ENCODE peak calls at places on chromosomes 11 and 22, in four cellular contexts. One of them, this sample, is unnamed.
A peak's percentile ranks its signal among the peaks of the same experiment; 100 is the strongest.

GRCh38 chr11:73359930-73360742 is 16.1 kb upstream of the RELT start:
- DNase-seq in K562: peak; percentile 53
- DNase-seq in A549: peak; percentile 43
- DNase-seq in HepG2: peak; percentile 29
- DNase-seq in this sample: peak; percentile 49

GRCh38 chr11:71251159-71251721 is 1.1 kb downstream of the SHANK2 start:
- DNase-seq in K562: no peak
- DNase-seq in A549: no peak
- DNase-seq in HepG2: no peak
- DNase-seq in this sample: no peak

GRCh38 chr22:36384766-36385400 is 2.9 kb downstream of the MYH9 start:
- DNase-seq in K562: no peak
- DNase-seq in A549: no peak
- DNase-seq in HepG2: no peak
- DNase-seq in this sample: no peak

GRCh38 chr11:72343159-72343756 is 91.1 kb downstream of the CLPB start:
- DNase-seq in K562: no peak
- DNase-seq in A549: no peak
- DNase-seq in HepG2: no peak
- DNase-seq in this sample: no peak

GRCh38 chr11:103851166-103851651 is 185.2 kb upstream of the DDI1 start:
- DNase-seq in K562: no peak
- DNase-seq in A549: no peak
- DNase-seq in HepG2: no peak
- DNase-seq in this sample: peak; percentile 69

GRCh38 chr22:42074153-42074750 is at the start of gene PHETA2:
- DNase-seq in K562: no peak
- DNase-seq in A549: no peak
- DNase-seq in HepG2: no peak
- DNase-seq in this sample: peak; percentile 25

GRCh38 chr22:46346680-46347405 is 11.3 kb downstream of the TRMU start:
- DNase-seq in K562: no peak
- DNase-seq in A549: no peak
- DNase-seq in HepG2: no peak
- DNase-seq in this sample: no peak

GRCh38 chr11:3958301-3958700 is 102.8 kb downstream of the STIM1 start:
- DNase-seq in K562: no peak
- DNase-seq in A549: no peak
- DNase-seq in HepG2: no peak
- DNase-seq in this sample: no peak

GRCh38 chr22:37887610-37888378 is 18.3 kb upstream of the MICALL1 start:
- DNase-seq in K562: no peak
- DNase-seq in A549: peak; percentile 36
- DNase-seq in HepG2: no peak
- DNase-seq in this sample: peak; percentile 65

GRCh38 chr11:78809931-78810481 is 235.3 kb upstream of the NARS2 start:
- DNase-seq in K562: no peak
- DNase-seq in A549: no peak
- DNase-seq in HepG2: no peak
- DNase-seq in this sample: peak; percentile 91

GRCh38 chr11:29485641-29486040 is 531.2 kb downstream of the KCNA4 start:
- DNase-seq in K562: no peak
- DNase-seq in A549: no peak
- DNase-seq in HepG2: no peak
- DNase-seq in this sample: peak; percentile 1

GRCh38 chr11:67302571-67303131 is 679 bp upstream of the SSH3 start:
- DNase-seq in K562: no peak
- DNase-seq in A549: peak; percentile 62
- DNase-seq in HepG2: no peak
- DNase-seq in this sample: peak; percentile 10

GRCh38 chr11:12122083-12122482 is 11.7 kb downstream of the MICAL2 start:
- DNase-seq in K562: no peak
- DNase-seq in A549: peak; percentile 50
- DNase-seq in HepG2: peak; percentile 32
- DNase-seq in this sample: no peak

GRCh38 chr22:33873186-33873585 is 47.1 kb downstream of the LARGE1 start:
- DNase-seq in K562: no peak
- DNase-seq in A549: no peak
- DNase-seq in HepG2: no peak
- DNase-seq in this sample: no peak

GRCh38 chr22:47540011-47540410 is 777.6 kb downstream of the TBC1D22A start:
- DNase-seq in K562: no peak
- DNase-seq in A549: peak; percentile 10
- DNase-seq in HepG2: no peak
- DNase-seq in this sample: no peak

GRCh38 chr11:18132341-18132740 is at the start of gene MRGPRX3:
- DNase-seq in K562: no peak
- DNase-seq in A549: no peak
- DNase-seq in HepG2: no peak
- DNase-seq in this sample: no peak

GRCh38 chr11:33847251-33847650 is 44.6 kb downstream of the LMO2 start:
- DNase-seq in K562: no peak
- DNase-seq in A549: no peak
- DNase-seq in HepG2: no peak
- DNase-seq in this sample: no peak

GRCh38 chr11:57424802-57425564 is 1.9 kb downstream of the SLC43A3 start:
- DNase-seq in K562: peak; percentile 98
- DNase-seq in A549: no peak
- DNase-seq in HepG2: peak; percentile 20
- DNase-seq in this sample: peak; percentile 95

GRCh38 chr11:96621161-96621560 is 231.3 kb downstream of the JRKL start:
- DNase-seq in K562: no peak
- DNase-seq in A549: no peak
- DNase-seq in HepG2: no peak
- DNase-seq in this sample: no peak

GRCh38 chr11:38460901-38461300 is 1862.9 kb upstream of the RAG2 start:
- DNase-seq in K562: no peak
- DNase-seq in A549: no peak
- DNase-seq in HepG2: no peak
- DNase-seq in this sample: peak; percentile 41

DNA sequence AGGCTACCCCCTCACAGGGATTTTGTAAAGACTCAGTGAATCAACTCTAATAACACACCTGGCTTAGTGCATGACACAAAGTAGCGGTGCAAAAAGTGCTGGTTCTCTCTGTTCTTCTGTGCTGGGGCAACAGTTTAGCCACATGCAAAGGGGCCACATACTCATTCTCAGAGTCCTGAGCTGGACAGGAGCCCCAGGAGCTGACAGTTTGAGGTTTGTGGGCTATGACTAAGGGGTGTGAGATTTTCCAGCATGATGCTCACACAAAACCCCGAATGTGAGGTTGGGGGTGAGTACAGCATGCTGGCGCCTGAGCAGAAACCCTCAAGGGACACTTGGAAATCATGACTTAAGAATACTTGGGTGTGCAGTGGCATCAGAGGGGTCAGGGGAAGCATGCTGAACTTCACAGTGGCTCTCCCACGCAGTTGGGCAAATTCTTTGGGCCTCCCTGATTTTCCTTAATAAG is 31.1 kb downstream of the TMPRSS5 start:
- DNase-seq in K562: peak; percentile 45
- DNase-seq in A549: no peak
- DNase-seq in HepG2: no peak
- DNase-seq in this sample: peak; percentile 88
- TF ChIP-seq MAZ in K562: no peak
- TF ChIP-seq MAZ in A549: no peak
- TF ChIP-seq MAZ in HepG2: no peak
- TF ChIP-seq MAZ in this sample: no peak

DNA sequence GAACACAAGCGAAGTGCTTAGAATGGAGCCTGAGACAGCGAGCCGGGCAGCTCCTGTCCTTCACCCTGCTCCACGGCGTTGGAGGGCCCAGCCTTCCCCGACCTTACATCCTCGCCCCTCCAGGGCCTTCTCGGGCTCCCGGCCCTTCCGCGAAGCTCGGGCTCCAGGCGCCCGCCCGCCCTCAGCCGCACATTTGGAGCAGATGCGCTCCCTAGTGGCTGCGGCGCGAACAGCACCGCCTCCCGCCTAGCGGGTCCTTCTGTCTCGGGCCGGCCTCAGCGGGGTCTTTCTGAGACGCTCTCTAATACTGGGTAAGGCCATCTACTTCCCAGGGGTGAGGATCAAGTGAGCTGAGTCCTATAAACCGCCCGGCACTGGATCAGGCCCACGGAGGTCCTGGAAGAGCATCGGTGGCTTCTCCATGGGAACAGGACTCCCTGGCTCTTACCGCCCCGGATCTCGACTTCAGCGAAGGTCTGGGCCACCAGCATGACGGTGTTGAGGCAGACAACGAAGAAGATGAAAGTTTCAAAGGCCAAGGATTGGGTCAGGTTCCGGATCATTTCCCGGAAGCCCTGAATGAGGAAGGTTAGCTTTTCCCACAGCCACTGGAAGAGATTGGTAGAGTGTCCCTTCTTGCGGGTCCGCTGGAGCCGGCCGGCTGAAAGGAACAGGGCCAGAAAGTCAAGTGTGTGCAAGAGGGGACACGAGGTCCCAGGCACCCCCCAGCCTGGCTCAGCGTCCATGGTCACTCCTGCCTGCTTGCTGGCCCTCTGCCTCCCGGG is 3.7 kb downstream of the CATSPER1 start:
- DNase-seq in K562: peak; percentile 89
- DNase-seq in A549: peak; percentile 72
- DNase-seq in HepG2: peak; percentile 45
- DNase-seq in this sample: peak; percentile 29
- TF ChIP-seq MAZ in K562: peak; percentile 63
- TF ChIP-seq MAZ in A549: no peak
- TF ChIP-seq MAZ in HepG2: no peak
- TF ChIP-seq MAZ in this sample: peak; percentile 74

GRCh38 chr22:45072322-45072903 is 62.6 kb upstream of the PHF21B start:
- DNase-seq in K562: peak; percentile 40
- DNase-seq in A549: peak; percentile 52
- DNase-seq in HepG2: no peak
- DNase-seq in this sample: peak; percentile 81
- TF ChIP-seq MAZ in K562: no peak
- TF ChIP-seq MAZ in A549: no peak
- TF ChIP-seq MAZ in HepG2: no peak
- TF ChIP-seq MAZ in this sample: peak; percentile 12

GRCh38 chr11:113444469-113445122 is 30.6 kb downstream of the DRD2 start:
- DNase-seq in K562: no peak
- DNase-seq in A549: no peak
- DNase-seq in HepG2: no peak
- DNase-seq in this sample: no peak

GRCh38 chr11:113446938-113447337 is 28.3 kb downstream of the DRD2 start:
- DNase-seq in K562: no peak
- DNase-seq in A549: no peak
- DNase-seq in HepG2: no peak
- DNase-seq in this sample: no peak

GRCh38 chr11:113447621-113448310 is 27.4 kb downstream of the DRD2 start:
- DNase-seq in K562: peak; percentile 42
- DNase-seq in A549: no peak
- DNase-seq in HepG2: no peak
- DNase-seq in this sample: peak; percentile 40

GRCh38 chr11:113448311-113448666 is 26.9 kb downstream of the DRD2 start:
- DNase-seq in K562: no peak
- DNase-seq in A549: no peak
- DNase-seq in HepG2: no peak
- DNase-seq in this sample: no peak

GRCh38 chr11:113446112-113446511 is 29.1 kb downstream of the DRD2 start:
- DNase-seq in K562: no peak
- DNase-seq in A549: no peak
- DNase-seq in HepG2: no peak
- DNase-seq in this sample: no peak
- TF ChIP-seq MAZ in K562: no peak
- TF ChIP-seq MAZ in A549: no peak
- TF ChIP-seq MAZ in HepG2: no peak
- TF ChIP-seq MAZ in this sample: no peak

DNA sequence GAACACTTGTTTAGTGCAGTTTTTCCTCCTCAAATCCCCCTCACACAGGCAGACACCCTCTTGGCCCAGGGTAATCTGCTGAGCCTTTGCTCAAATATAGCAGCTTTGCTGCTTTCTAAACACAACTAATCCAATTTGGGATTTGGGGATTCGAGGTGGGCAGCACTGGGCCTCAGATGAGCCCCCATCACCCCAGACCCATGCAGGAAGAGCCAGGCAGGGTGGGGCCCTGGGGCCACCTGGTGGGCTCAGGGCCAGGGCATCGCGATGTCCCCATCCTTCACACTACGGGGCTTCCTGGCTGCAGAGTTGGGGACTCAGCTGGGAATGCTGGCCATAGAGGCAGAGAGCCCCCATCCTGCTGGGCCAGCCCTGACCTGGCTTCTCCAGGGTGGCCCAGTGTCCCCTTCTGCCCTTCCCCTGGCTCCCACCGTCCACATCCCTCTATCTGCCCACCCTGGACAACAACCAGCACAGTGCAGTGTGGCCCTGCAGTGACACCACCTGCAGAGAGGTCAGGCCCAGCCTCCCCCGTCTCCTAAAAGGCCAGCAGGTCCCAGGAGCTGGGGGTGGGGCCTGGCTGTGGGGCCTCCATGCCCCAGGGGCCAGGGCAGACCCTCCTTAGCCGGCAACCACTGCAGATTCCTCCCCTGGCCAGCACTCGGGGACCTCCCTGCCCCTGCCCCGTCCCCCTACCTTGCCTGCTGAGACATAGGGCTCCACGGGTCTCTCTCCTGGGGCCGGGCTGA is 56.6 kb upstream of the CCDC188 start:
- DNase-seq in K562: no peak
- DNase-seq in A549: no peak
- DNase-seq in HepG2: no peak
- DNase-seq in this sample: no peak
- TF ChIP-seq MAZ in K562: no peak
- TF ChIP-seq MAZ in A549: no peak
- TF ChIP-seq MAZ in HepG2: no peak
- TF ChIP-seq MAZ in this sample: no peak

GRCh38 chr11:117875397-117876048 is 935 bp downstream of the FXYD6 start:
- DNase-seq in K562: no peak
- DNase-seq in A549: no peak
- DNase-seq in HepG2: no peak
- DNase-seq in this sample: no peak
- TF ChIP-seq MAZ in K562: no peak
- TF ChIP-seq MAZ in A549: no peak
- TF ChIP-seq MAZ in HepG2: no peak
- TF ChIP-seq MAZ in this sample: no peak

DNA sequence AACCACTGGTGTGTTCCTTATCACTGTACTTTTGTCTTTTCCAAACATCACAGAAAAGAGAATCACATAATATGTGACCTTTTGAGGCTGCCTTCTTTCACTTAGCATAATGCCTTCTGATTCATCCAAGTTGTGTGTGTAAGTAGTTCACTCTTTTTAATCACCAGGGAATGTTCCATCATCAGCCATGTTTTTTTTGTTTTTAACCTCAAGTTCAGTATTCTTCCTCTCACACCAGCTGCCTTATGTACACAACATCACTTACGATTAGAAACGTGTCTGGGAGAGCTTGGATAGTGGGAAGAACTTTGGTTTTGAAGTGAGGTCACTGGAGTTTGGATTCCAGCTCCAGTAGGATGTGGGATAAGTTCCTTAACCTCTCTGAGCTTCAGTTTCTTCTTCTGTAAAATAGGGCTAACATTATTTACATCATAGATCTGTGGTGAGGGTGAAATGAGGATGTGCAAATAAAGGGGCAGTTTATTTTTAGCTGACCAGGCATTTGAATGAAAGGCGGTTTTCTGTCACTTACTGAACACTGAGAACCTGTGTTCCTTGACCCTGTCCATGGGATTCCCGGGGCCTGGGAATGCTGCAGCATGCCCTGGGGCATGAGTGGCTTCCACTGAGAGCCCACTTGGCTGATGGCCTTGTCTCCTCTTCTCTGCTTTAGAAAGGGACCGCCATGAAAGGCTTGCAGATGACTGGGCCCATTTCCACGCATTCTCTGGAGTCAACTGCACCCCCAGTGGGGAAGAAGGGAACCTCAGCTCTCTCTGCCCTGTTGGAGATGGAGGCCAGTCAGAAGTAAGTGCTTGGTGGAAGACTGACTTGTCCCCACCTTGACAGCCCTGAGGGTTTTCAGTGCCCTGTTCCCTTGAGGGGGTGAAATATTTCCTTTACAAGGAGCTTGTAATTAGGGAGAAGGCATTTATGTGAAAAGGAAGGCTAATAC is 92.6 kb downstream of the DEPDC5 start:
- DNase-seq in K562: peak; percentile 37
- DNase-seq in A549: peak; percentile 20
- DNase-seq in HepG2: no peak
- DNase-seq in this sample: peak; percentile 96
- TF ChIP-seq MAZ in K562: no peak
- TF ChIP-seq MAZ in A549: no peak
- TF ChIP-seq MAZ in HepG2: no peak
- TF ChIP-seq MAZ in this sample: no peak